ENCODE peak calls at places on chromosomes 5 and 9, in six cellular contexts. E, N, C, X, F and J are unnamed samples.

GRCh38 chr9:128473104-128473503 is 17.3 kb downstream of the ODF2 start:
- DNase-seq in C (no peak), E (no peak), F (no peak), N (no peak), X (no peak), J (no peak)

GRCh38 chr5:16994576-16994975 is 58.5 kb upstream of the MYO10 start:
- DNase-seq in F (no peak), C (no peak), N (no peak), X (no peak), E (no peak), J (no peak)

GRCh38 chr5:67221487-67222242 is 25.1 kb upstream of the CD180 start:
- DNase-seq in C (no peak), F (no peak), X (no peak), N (no peak), E (no peak), J (no peak)

GRCh38 chr9:27619743-27620142 is 46.5 kb upstream of the C9orf72 start:
- DNase-seq in E (no peak), C (no peak), F (no peak), N (no peak), X (no peak), J (no peak)

GRCh38 chr5:103256178-103256577 is 2.4 kb upstream of the MACIR start:
- DNase-seq in F (no peak), N (no peak), C (no peak), X (no peak), E (no peak), J (no peak)

GRCh38 chr5:83162598-83162997 is 85.3 kb downstream of the XRCC4 start:
- DNase-seq in X (no peak), N (no peak), C (no peak), F (no peak), E (no peak), J (no peak)

GRCh38 chr9:5514608-5515260 is 4.4 kb downstream of the PDCD1LG2 start:
- DNase-seq in N (no peak), E (no peak), C (no peak), X (no peak), F (peak; percentile 83), J (no peak)

GRCh38 chr5:149412783-149413476 is 33.8 kb upstream of the IL17B start:
- DNase-seq in N (no peak), C (peak; percentile 55), X (peak; percentile 36), F (no peak), E (no peak), J (no peak)

GRCh38 chr5:88613051-88613450 is 269.9 kb downstream of the MEF2C start:
- DNase-seq in E (no peak), X (no peak), C (no peak), N (no peak), F (no peak), J (no peak)

GRCh38 chr5:140546851-140547507 is 483 bp upstream of the EIF4EBP3 start:
- DNase-seq in E (no peak), X (no peak), N (no peak), C (no peak), F (no peak), J (no peak)

GRCh38 chr9:137307255-137308101 is 5.4 kb upstream of the NRARP start:
- DNase-seq in X (no peak), N (no peak), E (no peak), C (peak; percentile 74), F (no peak), J (peak; percentile 56)

GRCh38 chr9:4596165-4596922 is 65.8 kb upstream of the PLPP6 start:
- DNase-seq in C (no peak), F (no peak), X (no peak), N (no peak), E (no peak), J (no peak)

GRCh38 chr5:177393206-177393765 is 7.2 kb downstream of the PFN3 start:
- DNase-seq in C (no peak), F (no peak), E (no peak), X (no peak), N (no peak), J (no peak)

GRCh38 chr5:94524841-94525697 is 93.3 kb downstream of the KIAA0825 start:
- DNase-seq in F (peak; percentile 43), E (peak; percentile 30), N (peak; percentile 7), C (no peak), X (no peak), J (no peak)

GRCh38 chr9:90773593-90773992 is 28.0 kb upstream of the SYK start:
- DNase-seq in X (no peak), N (no peak), C (no peak), E (no peak), F (no peak), J (no peak)

GRCh38 chr9:120348951-120349429 is 231.0 kb downstream of the CDK5RAP2 start:
- DNase-seq in E (peak; percentile 49), F (peak; percentile 52), N (peak; percentile 73), C (no peak), X (no peak), J (no peak)

GRCh38 chr5:104755806-104756205 is 1193.2 kb upstream of the NUDT12 start:
- DNase-seq in X (no peak), E (no peak), F (no peak), N (no peak), C (no peak), J (no peak)

GRCh38 chr9:86241216-86241615 is 18.2 kb downstream of the C9orf153 start:
- DNase-seq in E (peak; percentile 11), X (no peak), F (no peak), C (no peak), N (no peak), J (no peak)

GRCh38 chr5:181223729-181224389 is 778 bp downstream of the TRIM41 start:
- DNase-seq in C (peak; percentile 83), X (peak; percentile 67), F (peak; percentile 49), N (no peak), E (peak; percentile 40), J (peak; percentile 83)

GRCh38 chr5:143889986-143890385 is 78.0 kb downstream of the HMHB1 start:
- DNase-seq in X (no peak), C (no peak), E (peak; percentile 49), N (no peak), F (peak; percentile 68), J (no peak)
- TF ChIP-seq CTCF in X (no peak), C (no peak), E (no peak), N (no peak), F (no peak), J (no peak)

GRCh38 chr5:173165193-173165988 is 21.1 kb downstream of the BNIP1 start:
- DNase-seq in N (no peak), C (no peak), X (no peak), F (no peak), E (no peak), J (no peak)
- H3K4me1 ChIP-seq in N (no peaks in the 10 kb centered on the region), C (no peaks in the 10 kb centered on the region), X (no peaks in the 10 kb centered on the region), F (no peaks in the 10 kb centered on the region), E (peaks cover 2% of the 10 kb centered on the region), J (no peaks in the 10 kb centered on the region)

GRCh38 chr5:127042593-127042992 is 12.2 kb upstream of the MARCHF3 start:
- DNase-seq in X (no peak), F (peak; percentile 6), N (no peak), C (no peak), E (peak; percentile 49), J (no peak)
- TF ChIP-seq CTCF in X (peak; percentile 14), F (peak; percentile 33), N (no peak), C (peak; percentile 12), E (peak; percentile 47), J (peak; percentile 15)

GRCh38 chr5:135436856-135437795 is 10.0 kb downstream of the DCANP1 start:
- DNase-seq in C (no peak), F (peak; percentile 48), X (no peak), N (no peak), E (no peak), J (no peak)

GRCh38 chr5:135433626-135434426 is 13.3 kb downstream of the DCANP1 start:
- DNase-seq in F (no peak), N (no peak), E (peak; percentile 56), X (no peak), C (no peak), J (no peak)

GRCh38 chr5:135434591-135435466 is 12.3 kb downstream of the DCANP1 start:
- DNase-seq in N (no peak), C (no peak), F (peak; percentile 35), X (no peak), E (peak; percentile 72), J (no peak)

GRCh38 chr5:135437796-135438560 is 9.2 kb downstream of the DCANP1 start:
- DNase-seq in N (no peak), E (peak; percentile 96), X (peak; percentile 82), C (peak; percentile 64), F (peak; percentile 94), J (no peak)

GRCh38 chr5:135435467-135436330 is 11.4 kb downstream of the DCANP1 start:
- DNase-seq in N (no peak), E (no peak), C (no peak), X (no peak), F (no peak), J (no peak)
- H3K4me1 ChIP-seq in N (no peaks in the 10 kb centered on the region), E (peaks cover 24% of the 10 kb centered on the region), C (peaks cover 38% of the 10 kb centered on the region), X (peaks cover 35% of the 10 kb centered on the region), F (peaks cover 22% of the 10 kb centered on the region), J (peaks cover 27% of the 10 kb centered on the region)

GRCh38 chr9:115591584-115591984 is 473.6 kb upstream of the TNC start:
- DNase-seq in E (peak; percentile 100), N (peak; percentile 83), C (no peak), X (peak; percentile 60), F (peak; percentile 100), J (peak; percentile 45)
- TF ChIP-seq CTCF in E (peak; percentile 96), N (peak; percentile 95), C (peak; percentile 58), X (peak; percentile 33), F (peak; percentile 82), J (peak; percentile 54)

DNA sequence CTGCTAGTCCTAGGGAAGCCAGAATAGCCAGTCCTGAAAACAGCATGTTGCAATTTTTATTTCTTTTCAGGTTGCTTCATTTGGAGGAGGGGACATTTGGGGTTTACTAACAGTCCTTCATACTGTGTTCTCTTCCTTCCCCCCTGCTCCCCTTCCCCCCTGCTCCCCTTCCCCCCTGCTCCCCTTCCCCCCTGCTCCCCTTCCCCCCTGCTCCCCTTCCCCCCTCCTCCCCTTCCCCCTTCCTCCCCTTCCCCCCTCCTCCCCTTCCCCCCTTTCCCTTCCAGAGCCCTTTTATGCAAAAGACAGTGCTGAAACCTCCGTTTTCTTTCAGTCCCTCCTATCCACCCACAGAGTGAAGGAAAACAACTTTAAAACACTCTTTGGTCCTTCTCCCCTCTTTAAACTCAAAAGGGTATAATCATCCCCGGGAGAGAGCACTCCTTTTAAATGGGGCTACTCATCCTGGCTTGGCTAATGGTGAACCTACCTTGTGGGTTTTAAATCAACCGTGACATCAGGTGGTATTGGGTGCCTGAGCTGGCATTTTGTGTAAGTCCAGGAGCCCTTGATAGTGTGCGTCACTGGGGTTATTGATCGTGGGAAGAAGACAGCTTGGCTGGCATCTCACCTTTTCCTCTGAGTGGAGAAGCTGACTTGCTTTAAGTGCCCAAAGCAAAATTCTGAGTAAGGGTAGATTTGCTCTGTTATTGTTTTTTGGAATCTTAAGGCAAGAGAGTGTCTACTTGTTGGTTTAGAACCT is 2.6 kb downstream of the LARP1 start:
- DNase-seq in E (peak; percentile 22), N (no peak), F (peak; percentile 57), X (no peak), C (no peak), J (no peak)
- H3K4me1 ChIP-seq in E (peaks cover 26% of the 10 kb centered on the region), N (peaks cover 49% of the 10 kb centered on the region), F (peaks cover 19% of the 10 kb centered on the region), X (peaks cover 59% of the 10 kb centered on the region), C (peaks cover 59% of the 10 kb centered on the region), J (peaks cover 69% of the 10 kb centered on the region)